ENCODE peak calls at places on chromosomes 11 and 22, in nine cellular contexts. Y, V, C, R, X, F, U, J and N are unnamed samples.

GRCh38 chr11:46237248-46238077 is 40.0 kb upstream of the CREB3L1 start:
- DNase-seq in F (no peak), R (peak), J (peak), V (peak), U (peak), Y (peak), X (peak), C (peak), N (peak)

GRCh38 chr11:65303542-65303941 is 11.1 kb upstream of the CDC42EP2 start:
- DNase-seq in J (no peak), U (no peak), R (no peak), F (no peak), X (no peak), Y (no peak), V (no peak), C (no peak), N (no peak)

GRCh38 chr11:96187779-96188624 is 155.0 kb downstream of the MAML2 start:
- DNase-seq in V (no peak), F (peak), R (peak), X (peak), J (peak), U (no peak), C (no peak), Y (no peak), N (peak)

GRCh38 chr11:125978171-125978570 is 32.3 kb downstream of the VSIG10L2 start:
- DNase-seq in R (no peak), F (no peak), C (no peak), Y (no peak), J (no peak), U (no peak), V (no peak), X (no peak), N (no peak)

GRCh38 chr11:16454284-16454683 is 97.9 kb upstream of the SOX6 start:
- DNase-seq in U (no peak), Y (no peak), V (no peak), X (peak), J (no peak), F (peak), C (no peak), R (no peak), N (no peak)

GRCh38 chr11:17767301-17767885 is 32.8 kb downstream of the KCNC1 start:
- DNase-seq in F (no peak), R (no peak), X (no peak), J (peak), V (no peak), U (no peak), Y (no peak), C (peak), N (no peak)

GRCh38 chr22:31291716-31292644 is at the start of gene PIK3IP1:
- DNase-seq in C (peak), U (peak), J (peak), X (peak), V (peak), Y (peak), F (peak), R (peak), N (peak)

GRCh38 chr11:131689049-131689925 is 318.9 kb downstream of the NTM start:
- DNase-seq in Y (no peak), R (no peak), V (no peak), F (no peak), X (no peak), C (no peak), U (no peak), J (no peak), N (no peak)

GRCh38 chr11:119608201-119608600 is 120.8 kb downstream of the NECTIN1 start:
- DNase-seq in F (no peak), R (no peak), U (no peak), X (no peak), Y (no peak), V (no peak), J (no peak), C (no peak), N (no peak)

GRCh38 chr11:12090061-12090572 is 20.3 kb upstream of the MICAL2 start:
- DNase-seq in Y (peak), F (no peak), J (no peak), C (no peak), V (no peak), R (no peak), U (no peak), X (peak), N (peak)

GRCh38 chr22:31488346-31488883 is 1.2 kb downstream of the EIF4ENIF1 start:
- DNase-seq in Y (no peak), U (no peak), R (no peak), C (no peak), F (no peak), V (no peak), X (no peak), J (no peak), N (peak)

GRCh38 chr11:122791836-122792235 is 46.5 kb upstream of the CRTAM start:
- DNase-seq in R (no peak), X (peak), F (no peak), V (no peak), U (no peak), C (no peak), J (peak), Y (no peak), N (peak)

GRCh38 chr22:46536559-46537220 is 730 bp downstream of the CELSR1 start:
- DNase-seq in U (no peak), V (no peak), F (no peak), R (peak), C (no peak), X (no peak), Y (no peak), J (no peak), N (no peak)

GRCh38 chr11:44610556-44610955 is 45.1 kb downstream of the CD82 start:
- DNase-seq in V (no peak), X (no peak), Y (no peak), R (no peak), U (no peak), F (no peak), J (no peak), C (no peak), N (no peak)
- H3K4me3 ChIP-seq in V (no peak), X (no peak), Y (no peak), R (no peak), U (no peak), F (no peak), J (no peak), C (no peak), N (no peak)

GRCh38 chr11:74417860-74418508 is 19.8 kb upstream of the PGM2L1 start:
- DNase-seq in V (no peak), J (peak), R (no peak), X (peak), F (no peak), U (no peak), C (no peak), Y (no peak), N (no peak)
- TF ChIP-seq CTCF in V (no peak), J (no peak), R (no peak), X (no peak), F (no peak), U (no peak), C (no peak), Y (no peak), N (no peak)

GRCh38 chr11:124758355-124759267 is 3.5 kb downstream of the ESAM start:
- DNase-seq in U (no peak), J (peak), X (peak), F (no peak), Y (peak), R (peak), C (peak), V (peak), N (peak)

GRCh38 chr11:124761301-124762021 is 629 bp downstream of the ESAM start:
- DNase-seq in U (no peak), X (no peak), Y (no peak), R (peak), C (no peak), F (no peak), J (no peak), V (no peak), N (no peak)

GRCh38 chr11:124760806-124761205 is 1.3 kb downstream of the ESAM start:
- DNase-seq in J (no peak), Y (no peak), F (no peak), C (no peak), U (no peak), V (no peak), X (no peak), R (no peak), N (no peak)

GRCh38 chr11:124759268-124760204 is 2.6 kb downstream of the ESAM start:
- DNase-seq in V (no peak), J (no peak), C (peak), F (no peak), R (peak), X (no peak), U (no peak), Y (no peak), N (no peak)

DNA sequence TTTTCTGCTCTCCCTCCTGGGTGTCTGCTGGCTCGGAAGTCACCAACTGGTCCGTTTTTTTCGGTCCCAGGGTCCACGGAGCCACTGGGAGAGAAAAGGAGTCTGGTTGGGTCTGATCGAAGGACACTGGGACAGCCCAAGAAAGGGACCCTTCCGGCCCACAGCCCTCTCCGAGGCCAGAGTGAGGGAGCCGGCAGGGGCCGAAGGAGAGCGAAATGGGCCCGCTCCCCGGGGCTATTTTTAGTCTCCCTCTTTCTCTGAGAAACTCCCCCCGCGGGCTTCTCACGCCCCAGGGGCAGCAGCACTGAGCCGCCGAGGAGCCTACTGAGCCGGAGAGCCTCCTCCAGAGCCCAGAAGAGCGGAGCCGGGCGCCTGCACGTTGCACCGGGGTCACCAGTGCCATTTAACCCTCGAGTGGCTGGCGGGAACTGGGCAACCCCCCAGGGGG is 1.9 kb downstream of the ESAM start:
- DNase-seq in C (peak), J (no peak), U (no peak), R (peak), V (no peak), Y (no peak), X (no peak), F (no peak), N (no peak)
- H3K4me3 ChIP-seq in C (peak), J (no peak), U (peak), R (peak), V (no peak), Y (peak), X (no peak), F (no peak), N (no peak)

DNA sequence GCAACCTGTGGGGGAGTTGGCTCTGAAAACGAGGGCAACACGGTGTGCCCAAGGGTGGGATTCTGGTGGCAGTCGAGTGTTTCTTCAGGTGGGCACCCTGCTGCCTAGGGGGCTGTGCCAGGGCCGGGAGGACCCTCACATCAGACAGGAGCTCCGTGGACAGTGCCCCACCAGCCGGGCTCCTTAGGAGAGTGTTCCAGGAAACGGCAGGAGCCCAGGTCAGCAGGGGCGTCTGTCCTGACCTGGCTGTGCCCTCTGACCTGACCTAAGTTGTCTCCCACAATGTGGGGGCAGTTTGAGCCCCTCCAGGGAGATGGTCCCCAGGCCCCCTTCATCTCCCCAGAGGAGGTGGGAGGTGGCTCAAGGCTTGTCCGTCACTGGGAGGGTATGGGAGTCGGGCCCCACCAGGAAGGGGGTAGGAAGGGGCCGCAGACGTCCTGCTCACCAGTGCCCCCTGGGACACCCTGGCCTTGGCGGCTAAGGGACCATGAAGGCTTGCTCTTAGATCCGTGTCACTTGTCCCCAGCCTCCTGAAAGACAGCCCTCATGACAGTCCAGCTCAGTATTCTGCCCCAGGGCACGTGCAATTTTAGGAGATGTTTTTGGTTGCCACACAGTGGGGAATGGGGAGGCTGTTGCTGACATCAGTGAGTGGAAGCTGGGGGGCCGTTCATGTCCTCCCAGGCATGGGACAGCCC is 32.2 kb upstream of the GAL start:
- DNase-seq in Y (no peak), R (no peak), C (no peak), U (no peak), V (no peak), J (no peak), F (no peak), X (no peak), N (no peak)
- TF ChIP-seq CTCF in Y (no peak), R (no peak), C (no peak), U (no peak), V (no peak), J (no peak), F (no peak), X (no peak), N (no peak)

GRCh38 chr11:121340010-121340580 is 47.5 kb downstream of the SC5D start:
- DNase-seq in J (no peak), U (no peak), R (no peak), X (no peak), V (no peak), C (no peak), F (no peak), Y (no peak), N (no peak)

GRCh38 chr11:121337078-121337477 is 44.5 kb downstream of the SC5D start:
- DNase-seq in C (no peak), Y (no peak), F (no peak), R (no peak), J (no peak), V (no peak), X (no peak), U (no peak), N (no peak)

GRCh38 chr11:121336279-121336947 is 43.8 kb downstream of the SC5D start:
- DNase-seq in X (no peak), V (no peak), C (no peak), F (no peak), Y (no peak), R (no peak), U (no peak), J (no peak), N (no peak)

GRCh38 chr11:121337740-121338272 is 45.2 kb downstream of the SC5D start:
- DNase-seq in R (no peak), X (no peak), J (no peak), V (no peak), U (no peak), Y (no peak), F (no peak), C (no peak), N (no peak)

DNA sequence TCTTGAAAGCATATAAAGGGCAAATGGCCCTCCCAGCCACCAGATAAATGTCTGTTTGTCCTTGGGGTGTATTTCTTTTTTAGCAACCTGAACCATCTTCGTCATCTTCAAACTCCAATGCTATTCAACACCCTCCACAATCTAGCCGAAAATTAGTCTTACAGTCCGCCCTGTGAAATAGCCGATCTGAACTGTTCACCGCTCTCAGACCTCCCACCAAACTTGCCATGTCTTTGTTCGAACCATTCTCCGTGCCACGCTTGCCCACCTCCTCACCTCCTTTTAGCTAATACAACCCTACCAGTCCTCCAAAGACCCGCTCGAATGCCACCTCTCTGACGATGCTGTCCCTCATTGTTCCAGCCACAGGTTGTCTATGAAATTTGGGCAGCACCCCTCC is 46.0 kb downstream of the SC5D start:
- DNase-seq in X (no peak), R (no peak), C (no peak), J (no peak), U (no peak), Y (no peak), F (no peak), V (no peak), N (no peak)
- H3K4me3 ChIP-seq in X (no peak), R (no peak), C (no peak), J (no peak), U (no peak), Y (no peak), F (no peak), V (no peak), N (no peak)

GRCh38 chr11:77188323-77188911 is 60.4 kb downstream of the MYO7A start:
- DNase-seq in U (peak), J (peak), R (peak), C (peak), F (peak), X (peak), Y (peak), V (peak), N (peak)
- TF ChIP-seq CTCF in U (peak), J (peak), R (peak), C (peak), F (peak), X (peak), Y (peak), V (peak), N (peak)

DNA sequence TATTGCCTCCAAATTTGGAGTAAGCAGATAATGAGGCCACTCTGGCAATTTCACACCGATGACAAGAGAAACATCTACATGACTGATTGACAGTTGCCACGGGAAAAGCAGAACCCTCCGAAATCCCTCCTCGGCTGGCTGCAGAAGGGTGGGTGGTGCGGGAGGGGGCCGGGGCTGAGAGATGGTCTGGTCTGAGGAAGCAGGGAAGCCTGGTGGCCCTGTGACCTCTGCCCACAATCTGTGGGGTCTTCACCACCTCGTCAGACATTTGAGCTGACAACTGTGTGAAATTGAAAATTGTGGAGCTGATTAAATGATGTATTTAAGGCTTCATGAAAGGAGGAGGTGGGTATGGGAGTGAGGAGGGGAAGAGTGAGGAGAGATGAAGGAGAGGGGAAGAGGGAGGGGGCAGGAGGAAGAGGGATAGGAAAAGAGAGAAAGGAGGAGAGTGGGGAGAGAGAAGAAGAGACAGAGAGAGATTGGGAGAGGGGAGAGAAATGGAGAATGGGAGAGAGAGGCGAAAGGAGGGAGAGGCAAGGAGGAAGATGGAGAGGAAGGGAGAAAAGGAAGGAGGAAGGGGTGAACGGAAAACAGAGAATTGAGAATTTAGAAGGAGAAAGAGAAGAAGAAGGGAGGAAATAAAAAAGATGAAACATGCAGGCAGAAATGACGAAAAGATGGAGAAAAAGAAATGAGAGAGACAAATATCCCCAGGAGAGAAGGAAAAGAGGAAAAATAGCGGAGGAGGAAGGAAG is 503.0 kb downstream of the MN1 start:
- DNase-seq in R (no peak), F (no peak), C (no peak), U (no peak), X (no peak), J (no peak), V (no peak), Y (no peak), N (no peak)
- H3K4me3 ChIP-seq in R (peak), F (no peak), C (no peak), U (no peak), X (peak), J (peak), V (no peak), Y (no peak), N (peak)

GRCh38 chr11:22875869-22876473 is 15.7 kb upstream of the CCDC179 start:
- DNase-seq in F (peak), J (peak), U (no peak), R (no peak), V (peak), C (no peak), Y (peak), X (peak), N (peak)
- TF ChIP-seq CTCF in F (peak), J (peak), U (peak), R (peak), V (peak), C (peak), Y (peak), X (peak), N (peak)

GRCh38 chr11:4202749-4203148 is 108.2 kb downstream of the RRM1 start:
- DNase-seq in C (no peak), Y (no peak), U (peak), X (no peak), J (no peak), F (no peak), R (no peak), V (no peak), N (no peak)
- H3K4me3 ChIP-seq in C (no peak), Y (no peak), U (no peak), X (no peak), J (no peak), F (no peak), R (no peak), V (no peak), N (no peak)